ENCODE peak calls at places on chromosomes 4 and X, in four cellular contexts. Z is upper lobe of right lung, D is pancreas, P is dorsolateral prefrontal cortex. I is an unnamed sample.

GRCh38 chr4:176753049-176753448 is 39.7 kb downstream of the VEGFC start:
- DNase-seq in D (no peak), Z (no peak), P (no peak), I (no peak)

GRCh38 chr4:70895846-70896435 is 6.2 kb upstream of the MOB1B start:
- DNase-seq in Z (no peak), D (no peak), P (no peak), I (no peak)

GRCh38 chrX:40018021-40018420 is 79.7 kb downstream of the BCOR start:
- DNase-seq in Z (no peak), P (no peak), D (no peak), I (no peak)

GRCh38 chr4:26692014-26692726 is 108.3 kb downstream of the TBC1D19 start:
- DNase-seq in P (no peak), D (no peak), Z (no peak), I (no peak)

GRCh38 chr4:94758700-94759399 is 1.1 kb downstream of the BMPR1B start:
- DNase-seq in Z (no peak), D (no peak), P (no peak), I (no peak)

GRCh38 chr4:98661356-98662054 is 3.1 kb upstream of the TSPAN5 start:
- DNase-seq in Z (no peak), D (no peak), P (no peak), I (no peak)

GRCh38 chr4:79454656-79455055 is 46.6 kb upstream of the GK2 start:
- DNase-seq in D (no peak), Z (no peak), P (no peak), I (no peak)

GRCh38 chrX:100411802-100412333 is 1.8 kb upstream of the PCDH19 start:
- DNase-seq in Z (no peak), D (no peak), P (no peak), I (no peak)

GRCh38 chrX:74338852-74339251 is 34.9 kb downstream of the ZCCHC13 start:
- DNase-seq in P (no peak), Z (no peak), D (no peak), I (no peak)
- H3K4me3 ChIP-seq in P (no peak), Z (no peak), D (no peak), I (no peak)

GRCh38 chr4:59881632-59882031 is 1318.5 kb upstream of the ADGRL3 start:
- DNase-seq in D (no peak), P (no peak), Z (no peak), I (no peak)
- H3K4me3 ChIP-seq in D (no peak), P (no peak), Z (no peak), I (no peak)

GRCh38 chr4:137656661-137657060 is 124.4 kb upstream of the PCDH18 start:
- DNase-seq in P (no peak), Z (no peak), D (no peak), I (no peak)

GRCh38 chr4:137664055-137664405 is 131.7 kb upstream of the PCDH18 start:
- DNase-seq in D (no peak), P (no peak), Z (no peak), I (no peak)

GRCh38 chr4:137659431-137659830 is 127.1 kb upstream of the PCDH18 start:
- DNase-seq in P (no peak), D (no peak), Z (no peak), I (no peak)

GRCh38 chr4:137663376-137664054 is 131.2 kb upstream of the PCDH18 start:
- DNase-seq in D (no peak), P (no peak), Z (no peak), I (no peak)

GRCh38 chr4:137660211-137660610 is 127.9 kb upstream of the PCDH18 start:
- DNase-seq in P (no peak), D (no peak), Z (no peak), I (no peak)
- H3K4me3 ChIP-seq in P (no peak), D (no peak), Z (no peak), I (no peak)

DNA sequence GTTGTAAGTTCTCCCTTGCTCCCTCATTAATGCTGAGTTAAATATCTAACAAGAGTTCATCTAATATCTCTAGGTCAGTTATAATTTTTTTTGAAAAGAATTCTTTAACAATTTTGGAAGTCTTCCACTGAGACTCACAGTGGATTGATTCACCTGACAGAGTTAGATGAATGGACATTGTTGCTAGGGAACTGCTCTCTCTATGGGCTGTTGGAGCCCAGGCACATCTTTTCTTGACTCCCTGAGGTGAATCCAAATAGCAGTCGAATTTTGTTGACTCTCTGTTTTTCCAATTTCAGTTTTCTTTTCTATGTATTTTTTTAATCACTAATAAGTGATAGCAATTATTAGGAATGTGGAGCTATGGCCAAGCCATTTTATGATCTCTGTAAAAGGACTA is 996.1 kb upstream of the PABPC4L start:
- DNase-seq in Z (no peak), D (no peak), P (no peak), I (no peak)
- H3K4me3 ChIP-seq in Z (no peak), D (no peak), P (no peak), I (no peak)

DNA sequence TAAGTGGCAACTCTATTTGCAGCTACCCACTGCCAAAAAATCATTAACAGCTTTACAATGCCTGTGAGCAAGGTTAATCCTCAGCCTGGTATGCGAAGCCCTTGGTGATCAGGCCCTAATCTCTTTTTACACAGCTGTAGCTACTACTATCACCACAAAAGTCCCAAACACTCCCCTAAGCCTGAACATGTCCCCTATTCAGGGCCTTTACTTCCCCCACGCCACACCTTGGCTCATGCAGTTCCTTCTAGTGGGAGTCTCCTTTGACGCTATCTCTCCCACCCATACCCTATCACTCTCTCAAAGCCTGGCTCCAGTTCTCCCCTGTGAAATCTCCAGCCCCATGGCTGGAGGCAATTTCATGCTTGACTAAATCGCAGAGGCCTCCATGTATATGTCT is 90.6 kb upstream of the CBR4 start:
- DNase-seq in D (no peak), P (no peak), Z (no peak), I (no peak)
- H3K4me3 ChIP-seq in D (no peak), P (no peak), Z (no peak), I (no peak)

GRCh38 chr4:38670061-38670894 is 6.3 kb downstream of the KLF3 start:
- DNase-seq in P (no peak), D (no peak), Z (no peak), I (peak)

GRCh38 chr4:38665846-38666490 is 2.0 kb downstream of the KLF3 start:
- DNase-seq in Z (no peak), D (no peak), P (no peak), I (no peak)

GRCh38 chr4:38669233-38669632 is 5.2 kb downstream of the KLF3 start:
- DNase-seq in D (no peak), P (no peak), Z (no peak), I (no peak)

GRCh38 chr4:38667005-38667771 is 3.2 kb downstream of the KLF3 start:
- DNase-seq in D (no peak), Z (no peak), P (peak), I (peak)

DNA sequence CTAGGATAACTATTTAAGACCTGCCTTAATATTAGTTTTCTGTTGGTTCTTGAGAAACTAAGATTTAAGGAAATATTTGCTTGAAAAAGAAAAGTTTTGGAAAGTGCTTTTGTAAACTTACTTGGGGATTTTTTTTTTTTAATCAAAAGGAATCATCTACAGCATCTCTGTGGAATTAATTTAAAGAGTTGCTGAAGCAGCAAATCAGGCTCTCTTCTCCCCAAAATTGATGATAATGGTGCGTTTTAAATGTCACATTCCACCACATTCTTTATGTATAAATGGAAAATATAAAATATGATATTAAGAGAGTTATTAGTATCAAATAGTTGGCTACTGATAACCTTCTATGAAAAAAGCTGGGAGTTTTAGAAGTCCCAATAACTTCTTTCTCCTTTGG is 4.2 kb downstream of the KLF3 start:
- DNase-seq in Z (no peak), D (no peak), P (no peak), I (no peak)
- H3K4me3 ChIP-seq in Z (peak), D (no peak), P (no peak), I (no peak)

GRCh38 chr4:154491731-154492249 is at the start of gene DCHS2:
- DNase-seq in P (no peak), Z (no peak), D (peak), I (peak)

GRCh38 chr4:154490261-154490588 is 1.4 kb downstream of the DCHS2 start:
- DNase-seq in Z (no peak), P (no peak), D (peak), I (no peak)

GRCh38 chr4:154492288-154492687 is 689 bp upstream of the DCHS2 start:
- DNase-seq in P (no peak), D (no peak), Z (no peak), I (no peak)

GRCh38 chr4:154490589-154491340 is 834 bp downstream of the DCHS2 start:
- DNase-seq in D (peak), Z (no peak), P (no peak), I (no peak)

GRCh38 chr4:154491341-154491679 is 289 bp downstream of the DCHS2 start:
- DNase-seq in Z (no peak), P (no peak), D (peak), I (no peak)
- H3K4me3 ChIP-seq in Z (peak), P (peak), D (no peak), I (peak)

DNA sequence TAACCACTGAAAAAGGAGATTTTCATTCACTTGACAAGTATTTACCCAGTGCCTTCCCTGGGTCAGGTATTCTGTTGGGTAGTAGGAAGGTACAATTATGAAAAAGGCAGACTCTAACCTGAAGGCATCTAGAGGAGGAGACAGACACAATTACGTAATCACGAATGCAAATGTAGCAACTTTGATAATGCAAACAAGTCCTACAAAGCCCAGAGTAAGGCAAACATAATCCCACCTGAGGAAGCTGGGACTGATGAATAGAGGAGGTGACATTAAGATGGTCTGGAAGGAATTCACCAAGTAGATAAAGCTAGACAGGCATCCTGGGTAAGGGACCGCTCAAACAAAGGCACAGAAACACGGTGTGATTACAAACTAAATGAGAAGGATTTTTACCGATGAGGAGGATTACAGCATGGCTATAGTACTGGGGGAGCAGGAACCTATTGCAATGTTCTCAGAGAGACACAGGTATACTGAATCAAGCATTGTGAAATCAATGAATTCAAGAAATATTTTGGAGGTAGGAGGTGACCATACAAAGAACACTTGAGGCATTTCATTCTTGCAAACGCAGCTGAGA is 37.1 kb downstream of the TMEM150C start:
- DNase-seq in P (no peak), D (no peak), Z (no peak), I (no peak)
- H3K4me3 ChIP-seq in P (no peak), D (no peak), Z (no peak), I (no peak)

GRCh38 chrX:12954376-12954775 is 20.5 kb upstream of the TMSB4X start:
- DNase-seq in P (no peak), D (no peak), Z (no peak), I (no peak)

GRCh38 chrX:12958059-12958458 is 16.9 kb upstream of the TMSB4X start:
- DNase-seq in D (no peak), P (no peak), Z (no peak), I (no peak)

GRCh38 chrX:12956704-12957541 is 18.0 kb upstream of the TMSB4X start:
- DNase-seq in D (no peak), P (no peak), Z (no peak), I (no peak)

GRCh38 chrX:12954981-12955380 is 19.9 kb upstream of the TMSB4X start:
- DNase-seq in D (no peak), P (no peak), Z (no peak), I (no peak)

GRCh38 chrX:12955882-12956703 is 18.8 kb upstream of the TMSB4X start:
- DNase-seq in Z (peak), D (no peak), P (no peak), I (peak)
- H3K4me3 ChIP-seq in Z (peak), D (no peak), P (no peak), I (peak)